ENCODE peak calls at places on chromosomes 7 and 10, in seven cellular contexts. H is HepG2, K is NCI-H774, S is RWPE2, L is DMS153, T is cerebellar cortex, O is right cardiac atrium. G is an unnamed sample.

GRCh38 chr10:3478632-3479240 is 306.2 kb upstream of the PITRM1 start:
- DNase-seq in T (no peak), L (no peak), O (no peak), H (no peak), K (no peak), S (no peak), G (no peak)

GRCh38 chr10:100333821-100334469 is 3.9 kb upstream of the PKD2L1 start:
- DNase-seq in T (no peak), H (no peak), O (no peak), L (no peak), S (no peak), K (no peak), G (no peak)

GRCh38 chr10:1151071-1152033 is 95.2 kb downstream of the WDR37 start:
- DNase-seq in K (no peak), T (no peak), S (no peak), L (no peak), H (no peak), O (no peak), G (no peak)

GRCh38 chr7:95396136-95397032 is at the start of gene PON3:
- DNase-seq in S (no peak), T (no peak), O (peak; percentile 57), L (peak; percentile 22), K (peak; percentile 57), H (peak; percentile 68), G (no peak)

GRCh38 chr10:104666106-104666505 is 25.0 kb downstream of the SORCS3 start:
- DNase-seq in T (no peak), K (no peak), S (no peak), O (no peak), H (no peak), L (no peak), G (no peak)

GRCh38 chr10:8752146-8752843 is 697.8 kb downstream of the GATA3 start:
- DNase-seq in O (no peak), H (no peak), T (no peak), L (no peak), S (no peak), K (no peak), G (no peak)

GRCh38 chr7:121810831-121811494 is 62.0 kb upstream of the PTPRZ1 start:
- DNase-seq in K (no peak), L (no peak), O (no peak), S (no peak), T (no peak), H (no peak), G (no peak)

GRCh38 chr10:21278491-21279216 is 246.8 kb downstream of the SKIDA1 start:
- DNase-seq in T (peak; percentile 90), O (peak; percentile 96), K (peak; percentile 75), L (no peak), S (peak; percentile 90), H (peak; percentile 87), G (peak; percentile 72)

GRCh38 chr7:101093907-101094306 is 8.6 kb downstream of the TRIM56 start:
- DNase-seq in L (no peak), O (no peak), H (no peak), S (no peak), K (no peak), T (no peak), G (no peak)

GRCh38 chr10:11140963-11141362 is 123.3 kb downstream of the CELF2 start:
- DNase-seq in T (no peak), S (no peak), O (no peak), H (no peak), L (no peak), K (no peak), G (no peak)

GRCh38 chr10:22666287-22667092 is 47.9 kb downstream of the PIP4K2A start:
- DNase-seq in K (no peak), H (peak; percentile 18), L (no peak), S (no peak), T (no peak), O (no peak), G (no peak)

GRCh38 chr7:92781117-92781720 is 55.2 kb downstream of the CDK6 start:
- DNase-seq in T (no peak), H (peak; percentile 63), K (peak; percentile 70), O (no peak), S (no peak), L (peak; percentile 79), G (no peak)

GRCh38 chr10:88401671-88402347 is 181.3 kb downstream of the RNLS start:
- DNase-seq in K (no peak), S (no peak), T (no peak), L (no peak), H (no peak), O (no peak), G (no peak)

GRCh38 chr10:17980796-17981195 is 29.1 kb downstream of the SLC39A12 start:
- DNase-seq in H (no peak), K (no peak), L (no peak), O (no peak), T (no peak), S (no peak), G (no peak)

GRCh38 chr7:141103847-141104429 is 30.1 kb downstream of the TMEM178B start:
- DNase-seq in H (no peak), O (no peak), T (no peak), K (no peak), S (no peak), L (no peak), G (no peak)

GRCh38 chr10:102769375-102770107 is 25.8 kb downstream of the WBP1L start:
- DNase-seq in K (no peak), S (no peak), O (no peak), L (no peak), T (no peak), H (peak; percentile 96), G (no peak)

GRCh38 chr7:131633342-131633843 is 77.0 kb upstream of the PODXL start:
- DNase-seq in H (no peak), S (no peak), T (no peak), O (peak; percentile 71), K (no peak), L (no peak), G (no peak)

GRCh38 chr10:113920819-113921345 is 66.4 kb downstream of the NHLRC2 start:
- DNase-seq in S (no peak), O (no peak), T (no peak), H (no peak), K (no peak), L (no peak), G (no peak)

GRCh38 chr7:137970263-137970975 is 31.5 kb downstream of the CREB3L2 start:
- DNase-seq in T (no peak), H (no peak), L (no peak), K (no peak), S (no peak), O (peak; percentile 76), G (no peak)

GRCh38 chr7:134351424-134351823 is 34.7 kb upstream of the SLC35B4 start:
- DNase-seq in O (no peak), K (no peak), L (no peak), T (no peak), S (no peak), H (no peak), G (no peak)

GRCh38 chr10:71342850-71343773 is 24.1 kb downstream of the SLC29A3 start:
- DNase-seq in T (no peak), L (no peak), O (no peak), S (no peak), K (no peak), H (peak; percentile 74), G (no peak)

GRCh38 chr10:100291356-100291755 is 4.9 kb upstream of the BLOC1S2 start:
- DNase-seq in K (no peak), S (no peak), O (no peak), T (no peak), L (no peak), H (no peak), G (no peak)